ENCODE peak calls at places on chromosome 15, in seven cellular contexts. H is COR-L47; Z is effector CD4-positive, alpha-beta T cell; A is neural crest cell; R is neural progenitor cell; S is mucosa of descending colon; K is naive thymus-derived CD4-positive, alpha-beta T cell. E is an unnamed sample.

GRCh38 chr15:32651229-32651837 is 9.8 kb downstream of the SCG5 start:
- DNase-seq in H (peak), Z (peak), R (peak), S (peak), K (peak), A (peak), E (peak)

GRCh38 chr15:48336940-48337339 is 5.7 kb downstream of the DUT start:
- DNase-seq in H (no peak), S (no peak), R (peak), K (no peak), Z (no peak), A (no peak), E (peak)

GRCh38 chr15:70237626-70238025 is 139.9 kb upstream of the TLE3 start:
- DNase-seq in S (no peak), A (no peak), R (no peak), K (no peak), H (no peak), Z (no peak), E (no peak)

GRCh38 chr15:90560229-90560771 is 30.6 kb downstream of the CRTC3 start:
- DNase-seq in Z (no peak), K (no peak), S (peak), A (no peak), R (peak), H (no peak), E (no peak)

GRCh38 chr15:55868707-55869106 is 124.7 kb downstream of the NEDD4 start:
- DNase-seq in H (no peak), Z (no peak), K (no peak), A (no peak), S (no peak), R (no peak), E (no peak)

GRCh38 chr15:33964665-33965040 is 3.6 kb upstream of the CHRM5 start:
- DNase-seq in R (no peak), K (no peak), S (no peak), A (no peak), Z (no peak), H (no peak), E (no peak)

GRCh38 chr15:41969851-41970431 is 2.4 kb downstream of the EHD4 start:
- DNase-seq in A (no peak), S (peak), R (no peak), Z (peak), H (no peak), K (peak), E (no peak)

GRCh38 chr15:50519740-50520425 is 26.6 kb downstream of the USP50 start:
- DNase-seq in Z (no peak), H (no peak), A (no peak), S (peak), K (no peak), R (no peak), E (no peak)

GRCh38 chr15:63218114-63218808 is 28.9 kb downstream of the RAB8B start:
- DNase-seq in K (no peak), S (no peak), R (no peak), H (no peak), A (no peak), Z (no peak), E (no peak)

GRCh38 chr15:48866141-48866563 is 11.8 kb upstream of the EID1 start:
- DNase-seq in K (no peak), S (no peak), H (no peak), R (no peak), Z (no peak), A (no peak), E (no peak)

GRCh38 chr15:36808401-36809160 is 229.2 kb downstream of the CDIN1 start:
- DNase-seq in H (no peak), R (no peak), S (no peak), K (no peak), Z (no peak), A (no peak), E (no peak)

GRCh38 chr15:87589134-87589533 is 667.4 kb downstream of the NTRK3 start:
- DNase-seq in H (no peak), S (no peak), Z (no peak), K (no peak), A (no peak), R (no peak), E (no peak)

GRCh38 chr15:33183334-33183733 is 11.2 kb downstream of the FMN1 start:
- DNase-seq in A (no peak), Z (no peak), S (no peak), H (no peak), R (no peak), K (no peak), E (no peak)

GRCh38 chr15:61459785-61460707 is 230.9 kb upstream of the RORA start:
- DNase-seq in R (no peak), S (no peak), Z (no peak), H (no peak), A (no peak), K (no peak), E (no peak)

GRCh38 chr15:85380860-85381535 is 595 bp downstream of the AKAP13 start:
- DNase-seq in Z (peak), S (peak), K (peak), H (no peak), A (no peak), R (peak), E (no peak)

GRCh38 chr15:100910556-100910955 is 8.6 kb upstream of the LRRK1 start:
- DNase-seq in K (no peak), A (no peak), S (no peak), R (no peak), Z (no peak), H (no peak), E (no peak)

GRCh38 chr15:32685576-32685975 is 32.2 kb upstream of the GREM1 start:
- DNase-seq in H (no peak), S (no peak), R (no peak), K (no peak), A (no peak), Z (no peak), E (no peak)

GRCh38 chr15:80070840-80071239 is 11.4 kb downstream of the ZFAND6 start:
- DNase-seq in H (no peak), R (no peak), Z (no peak), K (no peak), S (no peak), A (peak), E (peak)

GRCh38 chr15:58080398-58080797 is 14.9 kb upstream of the ALDH1A2 start:
- DNase-seq in K (no peak), S (no peak), Z (no peak), A (no peak), R (no peak), H (no peak), E (no peak)

GRCh38 chr15:90062729-90063684 is 39.3 kb downstream of the IDH2 start:
- DNase-seq in R (no peak), K (no peak), H (no peak), A (no peak), Z (no peak), S (peak), E (no peak)

GRCh38 chr15:99476413-99477222 is 89.2 kb upstream of the MEF2A start:
- DNase-seq in A (no peak), S (peak), R (peak), H (no peak), K (peak), Z (no peak), E (no peak)

GRCh38 chr15:46815765-46816164 is 901.5 kb upstream of the SEMA6D start:
- DNase-seq in R (no peak), Z (no peak), K (no peak), S (peak), A (no peak), H (peak), E (peak)

GRCh38 chr15:89132611-89133242 is 44.5 kb downstream of the ABHD2 start:
- DNase-seq in H (no peak), K (no peak), S (no peak), R (no peak), A (no peak), Z (no peak), E (no peak)

GRCh38 chr15:28096720-28097431 is 2.2 kb downstream of the OCA2 start:
- DNase-seq in K (no peak), Z (no peak), A (no peak), H (no peak), R (peak), S (no peak), E (no peak)

GRCh38 chr15:57611938-57612337 is 20.2 kb downstream of the MYZAP start:
- DNase-seq in S (peak), A (no peak), R (peak), K (no peak), Z (no peak), H (no peak), E (no peak)

GRCh38 chr15:52765779-52766178 is 24.4 kb downstream of the ONECUT1 start:
- DNase-seq in K (no peak), Z (no peak), A (no peak), R (peak), H (peak), S (no peak), E (no peak)

GRCh38 chr15:40293905-40294895 is 11.3 kb upstream of the ANKRD63 start:
- DNase-seq in Z (no peak), A (peak), R (peak), S (no peak), K (no peak), H (no peak), E (no peak)

GRCh38 chr15:33754242-33754641 is 214.1 kb upstream of the CHRM5 start:
- DNase-seq in Z (no peak), H (no peak), R (no peak), S (no peak), A (no peak), K (no peak), E (no peak)